ENCODE peak calls at places on chromosomes 13 and 19, in four cellular contexts. One of them, this sample, is unnamed.
A peak's percentile ranks its signal among the peaks of the same experiment; 100 is the strongest.

GRCh38 chr13:71880753-71881541 is 13.9 kb upstream of the DACH1 start:
- DNase-seq in transverse colon: no peak
- DNase-seq in ovary: no peak
- DNase-seq in suprapubic skin: no peak
- DNase-seq in this sample: no peak

GRCh38 chr13:52003551-52003950 is 7.7 kb downstream of the ATP7B start:
- DNase-seq in suprapubic skin: no peak
- DNase-seq in transverse colon: peak; percentile 30
- DNase-seq in ovary: no peak
- DNase-seq in this sample: no peak

GRCh38 chr13:50198508-50198907 is 183.3 kb downstream of the KCNRG start:
- DNase-seq in ovary: no peak
- DNase-seq in suprapubic skin: no peak
- DNase-seq in transverse colon: no peak
- DNase-seq in this sample: no peak

GRCh38 chr19:51246153-51246552 is 4.7 kb upstream of the SIGLECL1 start:
- DNase-seq in transverse colon: no peak
- DNase-seq in suprapubic skin: no peak
- DNase-seq in ovary: no peak
- DNase-seq in this sample: no peak

GRCh38 chr13:95457294-95457693 is 95.2 kb upstream of the CLDN10 start:
- DNase-seq in transverse colon: no peak
- DNase-seq in suprapubic skin: no peak
- DNase-seq in ovary: no peak
- DNase-seq in this sample: no peak

GRCh38 chr19:5628470-5628869 is 5.6 kb downstream of the SAFB start:
- DNase-seq in suprapubic skin: no peak
- DNase-seq in ovary: no peak
- DNase-seq in transverse colon: no peak
- DNase-seq in this sample: no peak

GRCh38 chr13:91348906-91349435 is 1.5 kb downstream of the MIR17HG start:
- DNase-seq in transverse colon: peak; percentile 94
- DNase-seq in ovary: peak; percentile 95
- DNase-seq in suprapubic skin: peak; percentile 95
- DNase-seq in this sample: peak; percentile 97

GRCh38 chr19:28184997-28185396 is 1028.0 kb downstream of the UQCRFS1 start:
- DNase-seq in ovary: no peak
- DNase-seq in suprapubic skin: no peak
- DNase-seq in transverse colon: no peak
- DNase-seq in this sample: no peak

GRCh38 chr19:44660081-44660480 is 11.2 kb upstream of the CEACAM19 start:
- DNase-seq in ovary: no peak
- DNase-seq in transverse colon: no peak
- DNase-seq in suprapubic skin: no peak
- DNase-seq in this sample: no peak

GRCh38 chr13:27182844-27183497 is 11.4 kb upstream of the USP12 start:
- DNase-seq in suprapubic skin: no peak
- DNase-seq in ovary: no peak
- DNase-seq in transverse colon: no peak
- DNase-seq in this sample: no peak

GRCh38 chr13:94433055-94433947 is 46.2 kb downstream of the DCT start:
- DNase-seq in suprapubic skin: no peak
- DNase-seq in transverse colon: peak; percentile 21
- DNase-seq in ovary: no peak
- DNase-seq in this sample: no peak

GRCh38 chr13:95388420-95389079 is 87.3 kb upstream of the ABCC4 start:
- DNase-seq in ovary: no peak
- DNase-seq in transverse colon: no peak
- DNase-seq in suprapubic skin: no peak
- DNase-seq in this sample: no peak

DNA sequence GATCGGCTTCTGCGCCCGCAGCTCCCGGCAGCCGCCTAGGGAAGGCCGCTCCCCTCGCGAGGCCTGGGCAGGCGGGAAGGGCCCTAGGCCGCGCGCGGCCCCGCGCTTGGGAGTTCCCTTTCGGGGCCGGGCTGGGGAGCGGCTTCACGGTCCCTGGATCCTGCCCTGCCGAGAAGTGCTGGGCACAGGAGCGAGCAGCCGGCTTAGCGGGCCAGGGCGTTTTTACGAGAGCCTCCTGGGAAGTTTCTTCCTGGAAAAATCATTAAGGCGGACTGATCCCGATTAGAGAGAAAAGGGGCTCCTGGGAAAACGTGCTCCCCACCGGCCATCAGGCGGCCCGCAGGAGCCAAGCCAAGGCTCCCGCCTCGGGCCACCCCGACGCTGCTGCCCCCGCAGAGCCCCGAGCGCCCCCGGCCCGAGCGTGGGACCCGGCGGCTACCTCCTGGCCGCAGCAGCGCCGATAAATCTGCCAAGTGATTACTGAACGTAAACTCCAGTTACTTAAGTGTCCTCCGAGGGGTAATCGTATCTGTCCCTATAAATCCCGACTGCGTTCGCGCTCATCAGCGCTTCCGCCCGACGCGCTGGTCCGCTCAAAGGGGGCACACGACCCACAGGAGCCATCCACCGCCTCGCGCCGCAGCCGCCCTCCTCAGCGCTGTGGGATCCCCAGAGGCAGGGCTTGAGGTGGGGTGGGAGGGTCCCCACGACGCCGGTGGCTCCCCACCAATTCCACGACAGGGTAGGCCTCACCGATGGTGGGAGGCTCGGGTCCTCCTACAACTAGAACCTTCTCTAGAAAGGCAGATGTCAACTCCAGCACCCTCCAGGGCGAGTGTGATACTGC is 2.8 kb downstream of the ZIC5 start:
- DNase-seq in ovary: no peak
- DNase-seq in suprapubic skin: no peak
- DNase-seq in transverse colon: peak; percentile 45
- DNase-seq in this sample: no peak
- H3K27ac ChIP-seq in ovary: no peak overlapping the region
- H3K27ac ChIP-seq in suprapubic skin: no peak overlapping the region
- H3K27ac ChIP-seq in transverse colon: no peak overlapping the region
- H3K27ac ChIP-seq in this sample: no peak overlapping the region

DNA sequence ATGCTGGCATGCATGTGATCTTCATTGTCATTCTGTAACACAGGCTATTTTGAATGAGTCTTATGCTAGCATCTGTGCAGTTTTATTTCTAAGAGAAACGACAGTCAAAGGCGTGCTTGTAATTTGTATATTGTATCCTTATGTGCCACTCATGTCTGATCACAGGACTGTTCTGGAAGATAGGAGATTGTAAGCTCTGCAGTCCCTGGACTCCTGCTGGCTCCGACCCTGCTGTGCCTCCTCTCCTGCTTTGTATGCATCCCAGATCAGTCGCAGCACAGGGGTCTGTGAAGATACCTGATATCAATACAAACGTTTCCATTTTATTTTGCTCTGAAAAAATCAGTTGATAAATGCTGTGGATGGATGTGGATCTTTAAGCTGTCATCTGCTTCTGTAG is 653.1 kb downstream of the LIG4 start:
- DNase-seq in transverse colon: no peak
- DNase-seq in ovary: no peak
- DNase-seq in suprapubic skin: no peak
- DNase-seq in this sample: no peak
- TF ChIP-seq EP300 in transverse colon: no peak
- TF ChIP-seq EP300 in ovary: no peak
- TF ChIP-seq EP300 in suprapubic skin: no peak
- TF ChIP-seq EP300 in this sample: no peak

DNA sequence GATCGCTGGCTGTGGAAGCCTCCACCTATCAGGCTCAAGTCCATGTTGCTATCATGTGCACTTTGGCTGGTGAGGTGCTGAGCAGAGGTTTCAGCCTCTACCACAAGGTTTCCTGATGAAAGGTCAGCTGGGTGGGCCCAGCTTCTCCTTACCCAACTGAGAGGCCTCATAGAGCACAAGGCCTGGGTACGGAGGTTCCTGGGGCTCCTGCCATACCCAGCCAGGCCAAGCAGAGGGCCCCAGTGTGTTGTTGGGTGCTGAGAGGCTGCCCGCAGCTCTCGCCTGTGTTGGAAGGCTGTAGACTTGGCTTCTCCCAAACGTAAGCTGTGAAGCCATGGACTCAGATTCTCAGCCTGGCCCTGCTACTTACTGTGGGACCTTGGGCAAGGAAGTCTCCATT is 28.2 kb downstream of the ACTN4 start:
- DNase-seq in ovary: no peak
- DNase-seq in transverse colon: no peak
- DNase-seq in suprapubic skin: no peak
- DNase-seq in this sample: no peak
- H3K27ac ChIP-seq in ovary: peak overlapping the region; percentile 4
- H3K27ac ChIP-seq in transverse colon: peak overlapping the region; percentile 87
- H3K27ac ChIP-seq in suprapubic skin: peak overlapping the region; percentile 84
- H3K27ac ChIP-seq in this sample: peak overlapping the region; percentile 84

GRCh38 chr19:3386447-3387234 is 20.3 kb downstream of the NFIC start:
- DNase-seq in ovary: no peak
- DNase-seq in transverse colon: no peak
- DNase-seq in suprapubic skin: no peak
- DNase-seq in this sample: no peak

GRCh38 chr19:3389446-3389778 is 23.0 kb downstream of the NFIC start:
- DNase-seq in suprapubic skin: no peak
- DNase-seq in ovary: no peak
- DNase-seq in transverse colon: no peak
- DNase-seq in this sample: no peak

GRCh38 chr19:3392480-3392879 is 26.1 kb downstream of the NFIC start:
- DNase-seq in suprapubic skin: no peak
- DNase-seq in transverse colon: no peak
- DNase-seq in ovary: no peak
- DNase-seq in this sample: no peak

GRCh38 chr19:3389876-3390361 is 23.5 kb downstream of the NFIC start:
- DNase-seq in transverse colon: no peak
- DNase-seq in ovary: no peak
- DNase-seq in suprapubic skin: no peak
- DNase-seq in this sample: no peak

DNA sequence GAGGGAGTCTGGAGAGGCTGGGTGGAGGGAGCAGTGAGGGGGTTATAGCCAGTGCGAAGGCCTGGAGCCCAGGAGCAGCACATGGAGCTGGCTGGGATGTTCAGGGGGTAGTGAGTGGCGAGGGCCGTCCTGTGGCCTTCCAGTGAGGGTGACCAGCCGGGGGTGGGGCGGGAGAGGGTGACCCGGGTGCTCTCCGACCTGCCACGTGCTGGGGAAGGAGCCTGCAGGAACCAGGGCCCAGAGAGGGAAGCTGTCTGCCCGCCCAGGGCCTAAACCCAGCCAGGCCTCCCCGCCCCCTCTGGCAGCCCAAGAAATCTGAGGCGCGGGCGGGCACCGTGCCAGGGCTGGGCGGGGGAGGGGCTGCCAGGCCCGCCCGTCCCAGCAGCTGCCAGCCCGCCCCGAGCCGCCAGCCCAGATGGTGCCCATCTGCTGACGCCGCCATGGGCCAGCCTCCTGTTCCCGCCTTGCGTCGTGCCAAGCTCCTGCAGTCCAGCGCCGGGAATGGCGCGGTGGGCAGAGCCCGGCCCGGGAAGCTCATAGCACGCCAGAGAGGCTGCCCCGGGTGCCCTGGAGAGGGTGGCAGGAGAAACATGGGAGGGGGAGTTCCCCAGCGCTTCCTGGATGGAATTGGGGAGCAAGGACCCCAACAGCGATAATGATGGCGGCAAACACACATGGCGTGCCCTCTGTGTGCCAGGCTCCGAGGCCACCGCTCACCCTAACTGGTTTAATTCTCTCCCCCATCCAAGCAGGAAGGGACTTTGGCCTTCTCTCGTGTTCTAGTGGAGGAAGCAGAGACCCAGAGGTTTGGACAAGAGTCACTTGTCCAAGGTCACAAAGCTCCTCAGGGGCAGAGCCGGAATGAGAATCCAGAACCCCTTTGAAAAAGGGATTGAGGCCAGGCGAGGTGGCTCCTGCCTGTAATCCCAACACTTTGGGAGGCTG is 21.5 kb downstream of the NFIC start:
- DNase-seq in ovary: peak; percentile 87
- DNase-seq in transverse colon: peak; percentile 89
- DNase-seq in suprapubic skin: peak; percentile 93
- DNase-seq in this sample: peak; percentile 61
- TF ChIP-seq EP300 in ovary: no peak
- TF ChIP-seq EP300 in transverse colon: peak; percentile 39
- TF ChIP-seq EP300 in suprapubic skin: no peak
- TF ChIP-seq EP300 in this sample: peak; percentile 82

DNA sequence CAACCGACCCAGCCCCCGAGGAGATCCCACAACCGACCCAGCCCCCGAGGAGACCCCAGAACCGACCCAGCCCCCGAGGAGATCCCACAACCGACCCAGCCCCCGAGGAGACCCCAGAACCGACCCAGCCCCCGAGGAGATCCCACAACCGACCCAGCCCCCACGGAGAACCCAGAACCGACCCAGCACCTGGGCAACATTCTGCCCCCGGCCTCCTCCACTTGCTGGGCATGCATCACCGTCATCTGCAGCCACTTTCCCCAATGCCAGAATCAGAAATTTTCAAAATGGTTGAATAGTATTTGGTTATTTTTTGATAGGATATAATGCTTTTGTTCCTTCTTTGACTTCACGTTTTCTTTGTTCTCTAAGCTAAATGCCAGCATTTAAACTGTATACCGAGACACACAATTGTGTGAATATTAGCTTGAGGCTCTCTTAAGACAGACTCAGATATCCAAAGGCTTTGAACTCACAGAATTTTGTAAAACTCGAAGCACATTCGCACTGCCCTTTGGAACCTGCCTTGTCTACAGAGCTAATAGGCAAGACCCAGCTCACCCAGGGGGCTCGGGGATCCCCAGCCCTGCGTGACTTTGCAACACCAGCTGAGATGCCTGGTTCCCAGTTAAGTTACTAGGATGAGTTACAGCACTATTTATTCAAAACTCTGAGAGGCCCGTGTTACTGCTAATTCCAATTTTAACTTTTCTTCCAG is 15.5 kb upstream of the RASA3 start:
- DNase-seq in ovary: no peak
- DNase-seq in transverse colon: no peak
- DNase-seq in suprapubic skin: no peak
- DNase-seq in this sample: no peak
- H3K27ac ChIP-seq in ovary: no peak overlapping the region
- H3K27ac ChIP-seq in transverse colon: peak overlapping the region; percentile 17
- H3K27ac ChIP-seq in suprapubic skin: no peak overlapping the region
- H3K27ac ChIP-seq in this sample: no peak overlapping the region

GRCh38 chr19:1875646-1876493 is 9.4 kb downstream of the ABHD17A start:
- DNase-seq in transverse colon: peak; percentile 94
- DNase-seq in suprapubic skin: peak; percentile 95
- DNase-seq in ovary: peak; percentile 87
- DNase-seq in this sample: peak; percentile 88

GRCh38 chr19:1874554-1875185 is 10.6 kb downstream of the ABHD17A start:
- DNase-seq in suprapubic skin: no peak
- DNase-seq in ovary: no peak
- DNase-seq in transverse colon: no peak
- DNase-seq in this sample: no peak

GRCh38 chr19:1871630-1872029 is 8.3 kb upstream of the KLF16 start:
- DNase-seq in transverse colon: no peak
- DNase-seq in ovary: peak; percentile 33
- DNase-seq in suprapubic skin: no peak
- DNase-seq in this sample: no peak

GRCh38 chr19:1872807-1873523 is 9.6 kb upstream of the KLF16 start:
- DNase-seq in transverse colon: no peak
- DNase-seq in suprapubic skin: no peak
- DNase-seq in ovary: no peak
- DNase-seq in this sample: no peak

GRCh38 chr19:1873524-1874473 is 10.4 kb upstream of the KLF16 start:
- DNase-seq in suprapubic skin: no peak
- DNase-seq in transverse colon: no peak
- DNase-seq in ovary: peak; percentile 81
- DNase-seq in this sample: no peak
- TF ChIP-seq EP300 in suprapubic skin: no peak
- TF ChIP-seq EP300 in transverse colon: no peak
- TF ChIP-seq EP300 in ovary: no peak
- TF ChIP-seq EP300 in this sample: no peak

This sample was measured in tibial nerve.